ENCODE peak calls at places on chromosomes 2 and 18, in eight cellular contexts. One of them, this sample, is unnamed.

GRCh38 chr18:7038330-7038846 is 79.2 kb downstream of the LAMA1 start:
- DNase-seq in HepG2: peak; percentile 27
- DNase-seq in mucosa of descending colon: peak; percentile 65
- DNase-seq in CD8-positive, alpha-beta T cell: no peak
- DNase-seq in CD4-positive, alpha-beta T cell: no peak
- DNase-seq in neural progenitor cell: peak; percentile 76
- DNase-seq in GM10248: no peak
- DNase-seq in cardiac fibroblast: peak; percentile 99
- DNase-seq in this sample: peak; percentile 85

GRCh38 chr2:118668431-118669424 is 178.7 kb downstream of the EN1 start:
- DNase-seq in CD4-positive, alpha-beta T cell: no peak
- DNase-seq in neural progenitor cell: peak; percentile 24
- DNase-seq in mucosa of descending colon: no peak
- DNase-seq in HepG2: peak; percentile 13
- DNase-seq in CD8-positive, alpha-beta T cell: no peak
- DNase-seq in cardiac fibroblast: peak; percentile 98
- DNase-seq in GM10248: no peak
- DNase-seq in this sample: no peak

GRCh38 chr2:239143858-239144712 is 256.7 kb downstream of the HDAC4 start:
- DNase-seq in neural progenitor cell: peak; percentile 67
- DNase-seq in cardiac fibroblast: peak; percentile 62
- DNase-seq in mucosa of descending colon: no peak
- DNase-seq in CD4-positive, alpha-beta T cell: peak; percentile 26
- DNase-seq in HepG2: peak; percentile 28
- DNase-seq in GM10248: peak; percentile 68
- DNase-seq in CD8-positive, alpha-beta T cell: peak; percentile 41
- DNase-seq in this sample: peak; percentile 42

GRCh38 chr2:69946351-69947077 is 14.9 kb downstream of the ASPRV1 start:
- DNase-seq in CD4-positive, alpha-beta T cell: peak; percentile 48
- DNase-seq in neural progenitor cell: no peak
- DNase-seq in HepG2: peak; percentile 82
- DNase-seq in mucosa of descending colon: peak; percentile 34
- DNase-seq in cardiac fibroblast: peak; percentile 82
- DNase-seq in CD8-positive, alpha-beta T cell: peak; percentile 56
- DNase-seq in GM10248: peak; percentile 66
- DNase-seq in this sample: no peak

GRCh38 chr2:173101687-173102086 is 26.0 kb downstream of the MAP3K20 start:
- DNase-seq in CD8-positive, alpha-beta T cell: no peak
- DNase-seq in mucosa of descending colon: no peak
- DNase-seq in cardiac fibroblast: peak; percentile 73
- DNase-seq in GM10248: peak; percentile 33
- DNase-seq in HepG2: no peak
- DNase-seq in neural progenitor cell: no peak
- DNase-seq in CD4-positive, alpha-beta T cell: no peak
- DNase-seq in this sample: no peak

GRCh38 chr2:169086893-169087467 is 17.6 kb downstream of the DHRS9 start:
- DNase-seq in mucosa of descending colon: no peak
- DNase-seq in neural progenitor cell: no peak
- DNase-seq in CD8-positive, alpha-beta T cell: no peak
- DNase-seq in cardiac fibroblast: no peak
- DNase-seq in HepG2: no peak
- DNase-seq in CD4-positive, alpha-beta T cell: no peak
- DNase-seq in GM10248: no peak
- DNase-seq in this sample: no peak

GRCh38 chr2:134461511-134461910 is 207.6 kb downstream of the MGAT5 start:
- DNase-seq in HepG2: no peak
- DNase-seq in mucosa of descending colon: no peak
- DNase-seq in neural progenitor cell: no peak
- DNase-seq in CD4-positive, alpha-beta T cell: no peak
- DNase-seq in CD8-positive, alpha-beta T cell: no peak
- DNase-seq in cardiac fibroblast: peak; percentile 50
- DNase-seq in GM10248: no peak
- DNase-seq in this sample: no peak

GRCh38 chr2:122300758-122301157 is 545.3 kb downstream of the TSN start:
- DNase-seq in GM10248: no peak
- DNase-seq in neural progenitor cell: no peak
- DNase-seq in CD8-positive, alpha-beta T cell: no peak
- DNase-seq in cardiac fibroblast: peak; percentile 32
- DNase-seq in mucosa of descending colon: no peak
- DNase-seq in HepG2: no peak
- DNase-seq in CD4-positive, alpha-beta T cell: no peak
- DNase-seq in this sample: no peak

GRCh38 chr2:168773719-168774521 is 28.5 kb upstream of the NOSTRIN start:
- DNase-seq in GM10248: peak; percentile 24
- DNase-seq in mucosa of descending colon: peak; percentile 74
- DNase-seq in HepG2: peak; percentile 71
- DNase-seq in CD8-positive, alpha-beta T cell: no peak
- DNase-seq in CD4-positive, alpha-beta T cell: no peak
- DNase-seq in neural progenitor cell: peak; percentile 48
- DNase-seq in cardiac fibroblast: peak; percentile 81
- DNase-seq in this sample: peak; percentile 75

GRCh38 chr18:35707674-35708073 is 126.1 kb downstream of the GALNT1 start:
- DNase-seq in CD4-positive, alpha-beta T cell: no peak
- DNase-seq in GM10248: no peak
- DNase-seq in cardiac fibroblast: no peak
- DNase-seq in neural progenitor cell: peak; percentile 30
- DNase-seq in mucosa of descending colon: no peak
- DNase-seq in HepG2: no peak
- DNase-seq in CD8-positive, alpha-beta T cell: no peak
- DNase-seq in this sample: no peak

DNA sequence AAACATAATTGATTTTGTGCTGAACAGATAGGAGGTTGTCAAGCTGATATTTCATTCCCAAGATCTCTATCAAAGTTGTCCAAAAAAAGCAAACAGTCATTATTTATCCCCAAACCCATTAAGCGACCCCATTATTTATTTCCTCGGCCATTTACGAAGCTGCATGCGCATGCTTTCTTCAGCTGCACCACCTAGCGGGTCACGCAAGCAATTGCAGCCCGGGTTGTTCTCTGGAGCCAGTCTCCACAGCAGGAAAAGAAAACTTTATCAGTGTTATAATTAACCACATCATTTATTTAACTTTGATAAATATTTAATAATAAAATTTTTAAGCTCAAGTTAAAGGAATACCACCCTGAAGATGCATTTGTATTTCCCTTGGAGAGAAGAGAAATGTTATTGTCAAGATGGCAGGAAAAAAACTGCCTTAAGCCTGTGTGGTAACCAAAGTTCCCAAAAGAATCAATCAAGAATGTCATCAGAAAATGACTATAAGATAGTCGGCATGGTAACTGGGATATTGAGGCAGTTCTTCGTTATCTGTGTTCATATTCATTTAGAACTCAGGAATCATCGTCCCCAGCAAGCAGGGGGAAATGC is 304.7 kb downstream of the FBXO15 start:
- DNase-seq in neural progenitor cell: peak; percentile 73
- DNase-seq in HepG2: peak; percentile 4
- DNase-seq in CD8-positive, alpha-beta T cell: peak; percentile 30
- DNase-seq in cardiac fibroblast: peak; percentile 69
- DNase-seq in mucosa of descending colon: peak; percentile 62
- DNase-seq in CD4-positive, alpha-beta T cell: no peak
- DNase-seq in GM10248: peak; percentile 46
- DNase-seq in this sample: peak; percentile 73
- TF ChIP-seq CTCF in neural progenitor cell: peak; percentile 95
- TF ChIP-seq CTCF in HepG2: peak; percentile 68
- TF ChIP-seq CTCF in CD8-positive, alpha-beta T cell: peak; percentile 94
- TF ChIP-seq CTCF in cardiac fibroblast: peak; percentile 98
- TF ChIP-seq CTCF in mucosa of descending colon: peak; percentile 87
- TF ChIP-seq CTCF in CD4-positive, alpha-beta T cell: peak; percentile 96
- TF ChIP-seq CTCF in GM10248: peak; percentile 95
- TF ChIP-seq CTCF in this sample: peak; percentile 99

GRCh38 chr18:80198994-80199748 is 48.1 kb downstream of the PARD6G start:
- DNase-seq in GM10248: no peak
- DNase-seq in mucosa of descending colon: no peak
- DNase-seq in CD8-positive, alpha-beta T cell: no peak
- DNase-seq in CD4-positive, alpha-beta T cell: no peak
- DNase-seq in neural progenitor cell: no peak
- DNase-seq in cardiac fibroblast: no peak
- DNase-seq in HepG2: no peak
- DNase-seq in this sample: no peak

GRCh38 chr18:80200932-80201672 is 46.2 kb downstream of the PARD6G start:
- DNase-seq in CD4-positive, alpha-beta T cell: no peak
- DNase-seq in mucosa of descending colon: no peak
- DNase-seq in GM10248: peak; percentile 11
- DNase-seq in cardiac fibroblast: no peak
- DNase-seq in HepG2: no peak
- DNase-seq in CD8-positive, alpha-beta T cell: no peak
- DNase-seq in neural progenitor cell: no peak
- DNase-seq in this sample: no peak

GRCh38 chr18:80201739-80202138 is 45.6 kb downstream of the PARD6G start:
- DNase-seq in GM10248: peak; percentile 10
- DNase-seq in cardiac fibroblast: no peak
- DNase-seq in mucosa of descending colon: no peak
- DNase-seq in CD4-positive, alpha-beta T cell: no peak
- DNase-seq in CD8-positive, alpha-beta T cell: no peak
- DNase-seq in neural progenitor cell: no peak
- DNase-seq in HepG2: no peak
- DNase-seq in this sample: no peak

GRCh38 chr18:80198391-80198790 is 48.9 kb downstream of the PARD6G start:
- DNase-seq in cardiac fibroblast: no peak
- DNase-seq in CD8-positive, alpha-beta T cell: no peak
- DNase-seq in neural progenitor cell: no peak
- DNase-seq in CD4-positive, alpha-beta T cell: no peak
- DNase-seq in HepG2: no peak
- DNase-seq in GM10248: no peak
- DNase-seq in mucosa of descending colon: no peak
- DNase-seq in this sample: no peak

GRCh38 chr18:80200171-80200931 is 47.0 kb downstream of the PARD6G start:
- DNase-seq in HepG2: peak; percentile 80
- DNase-seq in CD8-positive, alpha-beta T cell: no peak
- DNase-seq in neural progenitor cell: peak; percentile 59
- DNase-seq in mucosa of descending colon: no peak
- DNase-seq in GM10248: peak; percentile 11
- DNase-seq in cardiac fibroblast: no peak
- DNase-seq in CD4-positive, alpha-beta T cell: no peak
- DNase-seq in this sample: no peak
- TF ChIP-seq CTCF in HepG2: peak; percentile 89
- TF ChIP-seq CTCF in CD8-positive, alpha-beta T cell: no peak
- TF ChIP-seq CTCF in neural progenitor cell: peak; percentile 39
- TF ChIP-seq CTCF in mucosa of descending colon: no peak
- TF ChIP-seq CTCF in GM10248: peak; percentile 2
- TF ChIP-seq CTCF in cardiac fibroblast: no peak
- TF ChIP-seq CTCF in CD4-positive, alpha-beta T cell: no peak
- TF ChIP-seq CTCF in this sample: no peak

GRCh38 chr2:73268831-73269685 is 15.2 kb downstream of the FBXO41 start:
- DNase-seq in CD4-positive, alpha-beta T cell: peak; percentile 79
- DNase-seq in GM10248: peak; percentile 91
- DNase-seq in cardiac fibroblast: no peak
- DNase-seq in CD8-positive, alpha-beta T cell: peak; percentile 84
- DNase-seq in neural progenitor cell: peak; percentile 79
- DNase-seq in mucosa of descending colon: peak; percentile 84
- DNase-seq in HepG2: no peak
- DNase-seq in this sample: peak; percentile 44
- TF ChIP-seq CTCF in CD4-positive, alpha-beta T cell: peak; percentile 13
- TF ChIP-seq CTCF in GM10248: no peak
- TF ChIP-seq CTCF in cardiac fibroblast: no peak
- TF ChIP-seq CTCF in CD8-positive, alpha-beta T cell: peak; percentile 21
- TF ChIP-seq CTCF in neural progenitor cell: peak; percentile 50
- TF ChIP-seq CTCF in mucosa of descending colon: no peak
- TF ChIP-seq CTCF in HepG2: no peak
- TF ChIP-seq CTCF in this sample: no peak

DNA sequence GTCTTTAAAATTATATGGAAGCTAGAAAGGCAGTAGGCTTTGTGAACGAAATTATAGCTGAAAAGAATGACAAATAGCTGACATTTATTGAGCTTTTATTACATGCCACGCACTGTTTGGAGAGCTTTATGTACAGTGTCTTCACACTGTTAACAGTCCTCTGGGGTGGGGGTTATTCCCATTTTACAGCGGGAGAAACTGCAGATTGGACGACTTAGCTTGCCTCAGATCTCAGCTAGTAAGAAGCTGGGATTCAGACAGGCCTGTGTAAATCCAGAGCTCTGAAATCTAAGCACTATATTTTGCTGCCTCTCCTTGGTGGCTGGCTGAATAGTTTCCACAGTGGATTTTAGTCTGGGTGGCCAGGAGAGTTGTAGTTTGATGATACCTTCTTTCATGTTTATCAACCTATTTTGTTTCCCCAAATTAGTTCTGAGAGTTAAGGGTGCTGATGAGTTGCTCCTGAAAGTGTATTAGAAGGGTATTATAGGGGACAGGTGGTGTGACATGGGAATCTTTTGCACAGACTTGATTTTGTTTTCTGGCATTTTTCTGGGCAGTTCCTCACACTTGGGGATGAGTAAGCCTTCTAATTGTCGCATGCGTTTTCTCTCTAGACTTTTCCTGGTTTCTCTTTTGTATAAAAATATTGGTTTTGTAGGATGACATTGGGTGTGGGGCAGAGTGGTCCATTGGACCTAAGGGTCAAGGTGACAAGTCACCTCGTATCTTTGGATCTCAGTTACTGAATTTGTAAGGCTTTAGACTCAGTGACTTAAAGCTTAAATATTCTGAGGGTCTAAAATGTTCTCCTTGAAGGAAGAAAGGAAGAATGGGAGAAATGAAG is 1.5 kb downstream of the ACSL3 start:
- DNase-seq in CD4-positive, alpha-beta T cell: no peak
- DNase-seq in GM10248: no peak
- DNase-seq in CD8-positive, alpha-beta T cell: no peak
- DNase-seq in cardiac fibroblast: peak; percentile 56
- DNase-seq in HepG2: no peak
- DNase-seq in neural progenitor cell: peak; percentile 27
- DNase-seq in mucosa of descending colon: peak; percentile 40
- DNase-seq in this sample: no peak
- TF ChIP-seq CTCF in CD4-positive, alpha-beta T cell: no peak
- TF ChIP-seq CTCF in GM10248: peak; percentile 29
- TF ChIP-seq CTCF in CD8-positive, alpha-beta T cell: no peak
- TF ChIP-seq CTCF in cardiac fibroblast: peak; percentile 13
- TF ChIP-seq CTCF in HepG2: peak; percentile 18
- TF ChIP-seq CTCF in neural progenitor cell: no peak
- TF ChIP-seq CTCF in mucosa of descending colon: no peak
- TF ChIP-seq CTCF in this sample: no peak

DNA sequence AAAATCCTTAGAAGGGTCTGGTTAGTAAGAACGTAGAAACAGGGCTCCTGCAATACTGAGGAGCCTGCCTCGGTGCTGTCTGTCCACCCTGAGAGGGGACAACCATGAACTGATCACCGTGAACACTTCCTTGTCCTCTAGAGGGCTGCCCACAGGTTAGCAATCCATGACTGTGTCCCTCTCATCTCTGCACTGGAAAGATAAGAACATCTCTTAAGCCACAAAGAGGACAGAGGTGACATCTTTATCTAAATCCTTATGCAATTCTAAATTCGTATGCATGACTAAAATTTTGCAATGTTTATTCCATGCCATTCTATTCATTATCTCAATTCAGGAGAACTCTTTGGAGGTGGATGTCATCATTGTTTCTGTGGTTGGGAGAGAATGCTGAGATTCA is 12.8 kb downstream of the EFR3B start:
- DNase-seq in CD8-positive, alpha-beta T cell: no peak
- DNase-seq in CD4-positive, alpha-beta T cell: no peak
- DNase-seq in cardiac fibroblast: no peak
- DNase-seq in mucosa of descending colon: no peak
- DNase-seq in GM10248: no peak
- DNase-seq in neural progenitor cell: no peak
- DNase-seq in HepG2: no peak
- DNase-seq in this sample: no peak
- TF ChIP-seq CTCF in CD8-positive, alpha-beta T cell: no peak
- TF ChIP-seq CTCF in CD4-positive, alpha-beta T cell: no peak
- TF ChIP-seq CTCF in cardiac fibroblast: no peak
- TF ChIP-seq CTCF in mucosa of descending colon: no peak
- TF ChIP-seq CTCF in GM10248: no peak
- TF ChIP-seq CTCF in neural progenitor cell: no peak
- TF ChIP-seq CTCF in HepG2: no peak
- TF ChIP-seq CTCF in this sample: no peak